ENCODE peak calls at places on chromosome 15, in five cellular contexts. K, Y, Z, F and N are unnamed samples.

GRCh38 chr15:31360843-31361763 is 34.5 kb downstream of the KLF13 start:
- DNase-seq in K (peak), Y (no peak), Z (no peak), F (no peak), N (no peak)

GRCh38 chr15:33200903-33201302 is 6.4 kb upstream of the FMN1 start:
- DNase-seq in K (no peak), Y (no peak), Z (no peak), F (no peak), N (no peak)

GRCh38 chr15:40072216-40072990 is 33.4 kb upstream of the SRP14 start:
- DNase-seq in K (no peak), Y (no peak), Z (no peak), F (no peak), N (no peak)

GRCh38 chr15:48062476-48062875 is 58.3 kb upstream of the SLC24A5 start:
- DNase-seq in K (no peak), Y (peak), Z (peak), F (no peak), N (no peak)

GRCh38 chr15:74951006-74951405 is 5.6 kb downstream of the RPP25 start:
- DNase-seq in K (no peak), Y (no peak), Z (no peak), F (no peak), N (no peak)

GRCh38 chr15:28922712-28923012 is 36.9 kb downstream of the APBA2 start:
- DNase-seq in K (no peak), Y (no peak), Z (no peak), F (no peak), N (no peak)

GRCh38 chr15:57727031-57727430 is 20.5 kb downstream of the POLR2M start:
- DNase-seq in K (no peak), Y (no peak), Z (peak), F (no peak), N (no peak)

GRCh38 chr15:60076582-60077263 is 72.6 kb downstream of the FOXB1 start:
- DNase-seq in K (no peak), Y (no peak), Z (no peak), F (no peak), N (no peak)

GRCh38 chr15:40367673-40368611 is 9.9 kb downstream of the DISP2 start:
- DNase-seq in K (peak), Y (peak), Z (peak), F (peak), N (peak)

GRCh38 chr15:99148851-99149276 is 44.0 kb downstream of the SYNM start:
- DNase-seq in K (no peak), Y (no peak), Z (no peak), F (no peak), N (no peak)

GRCh38 chr15:75007216-75007615 is 11.9 kb downstream of the SCAMP5 start:
- DNase-seq in K (no peak), Y (no peak), Z (no peak), F (no peak), N (no peak)

GRCh38 chr15:100663066-100663465 is 60.7 kb downstream of the ASB7 start:
- DNase-seq in K (no peak), Y (no peak), Z (no peak), F (no peak), N (no peak)

GRCh38 chr15:54082836-54083492 is 104.7 kb downstream of the UNC13C start:
- DNase-seq in K (no peak), Y (peak), Z (no peak), F (no peak), N (no peak)

GRCh38 chr15:31347067-31347975 is 20.7 kb downstream of the KLF13 start:
- DNase-seq in K (peak), Y (no peak), Z (no peak), F (no peak), N (no peak)

GRCh38 chr15:83190450-83190849 is 17.2 kb downstream of the HDGFL3 start:
- DNase-seq in K (no peak), Y (no peak), Z (no peak), F (no peak), N (no peak)

GRCh38 chr15:74199293-74199645 is 3.3 kb downstream of the STRA6 start:
- DNase-seq in K (peak), Y (no peak), Z (no peak), F (no peak), N (no peak)

GRCh38 chr15:100501095-100501494 is 27.7 kb downstream of the CERS3 start:
- DNase-seq in K (no peak), Y (no peak), Z (no peak), F (no peak), N (no peak)

GRCh38 chr15:96336643-96337353 is 6.3 kb downstream of the NR2F2 start:
- DNase-seq in K (no peak), Y (peak), Z (no peak), F (no peak), N (no peak)

GRCh38 chr15:85874236-85874635 is 79.5 kb upstream of the KLHL25 start:
- DNase-seq in K (no peak), Y (no peak), Z (no peak), F (no peak), N (no peak)

GRCh38 chr15:39195988-39196486 is 384.8 kb upstream of the THBS1 start:
- DNase-seq in K (no peak), Y (peak), Z (peak), F (peak), N (no peak)

GRCh38 chr15:101103589-101103988 is 148.3 kb downstream of the CHSY1 start:
- DNase-seq in K (no peak), Y (no peak), Z (no peak), F (no peak), N (no peak)

GRCh38 chr15:83364541-83364940 is 80.1 kb upstream of the BNC1 start:
- DNase-seq in K (no peak), Y (no peak), Z (no peak), F (no peak), N (no peak)

GRCh38 chr15:66578286-66578875 is 12.6 kb upstream of the LCTL start:
- DNase-seq in K (no peak), Y (peak), Z (peak), F (peak), N (no peak)

GRCh38 chr15:46312133-46312740 is 677.4 kb downstream of the SQOR start:
- DNase-seq in K (peak), Y (peak), Z (peak), F (peak), N (peak)

GRCh38 chr15:65632780-65633384 is 11.1 kb downstream of the SLC24A1 start:
- DNase-seq in K (no peak), Y (no peak), Z (no peak), F (no peak), N (no peak)

GRCh38 chr15:40688932-40689799 is 5.8 kb upstream of the RAD51 start:
- DNase-seq in K (no peak), Y (no peak), Z (no peak), F (no peak), N (no peak)

GRCh38 chr15:95646892-95647291 is 683.6 kb upstream of the NR2F2 start:
- DNase-seq in K (no peak), Y (no peak), Z (no peak), F (no peak), N (no peak)

GRCh38 chr15:41258706-41259471 is 27.8 kb downstream of the CHP1 start:
- DNase-seq in K (peak), Y (peak), Z (no peak), F (no peak), N (peak)

GRCh38 chr15:63946524-63947065 is 99.7 kb downstream of the DAPK2 start:
- DNase-seq in K (no peak), Y (no peak), Z (no peak), F (no peak), N (no peak)

GRCh38 chr15:58463815-58464697 is 32.3 kb downstream of the LIPC start:
- DNase-seq in K (no peak), Y (no peak), Z (peak), F (no peak), N (peak)

GRCh38 chr15:34737379-34737928 is 17.3 kb downstream of the GJD2 start:
- DNase-seq in K (no peak), Y (no peak), Z (peak), F (no peak), N (no peak)

GRCh38 chr15:48077785-48078184 is 43.0 kb upstream of the SLC24A5 start:
- DNase-seq in K (no peak), Y (no peak), Z (no peak), F (no peak), N (no peak)

GRCh38 chr15:52529940-52530339 is 1.3 kb upstream of the MYO5A start:
- DNase-seq in K (no peak), Y (no peak), Z (no peak), F (no peak), N (no peak)

GRCh38 chr15:42549782-42550392 is 1.2 kb downstream of the HAUS2 start:
- DNase-seq in K (no peak), Y (no peak), Z (no peak), F (no peak), N (no peak)

GRCh38 chr15:82532383-82532990 is 7.8 kb downstream of the RPS17 start:
- DNase-seq in K (no peak), Y (no peak), Z (no peak), F (no peak), N (no peak)

GRCh38 chr15:101596633-101597032 is 55.5 kb downstream of the TM2D3 start:
- DNase-seq in K (no peak), Y (no peak), Z (no peak), F (no peak), N (no peak)

GRCh38 chr15:55823191-55823670 is 80.3 kb upstream of the PRTG start:
- DNase-seq in K (no peak), Y (peak), Z (peak), F (no peak), N (no peak)

GRCh38 chr15:75542386-75542797 is 36.7 kb downstream of the PTPN9 start:
- DNase-seq in K (peak), Y (no peak), Z (no peak), F (no peak), N (peak)

GRCh38 chr15:43751885-43752284 is 5.6 kb downstream of the PDIA3 start:
- DNase-seq in K (no peak), Y (no peak), Z (no peak), F (no peak), N (no peak)

GRCh38 chr15:55546718-55547117 is 38.7 kb upstream of the DNAAF4 start:
- DNase-seq in K (no peak), Y (peak), Z (no peak), F (no peak), N (no peak)

GRCh38 chr15:70258369-70259029 is 160.8 kb upstream of the TLE3 start:
- DNase-seq in K (no peak), Y (peak), Z (no peak), F (no peak), N (no peak)

GRCh38 chr15:70260096-70260495 is 162.4 kb upstream of the TLE3 start:
- DNase-seq in K (no peak), Y (no peak), Z (no peak), F (no peak), N (no peak)

GRCh38 chr15:70260580-70260979 is 162.9 kb upstream of the TLE3 start:
- DNase-seq in K (no peak), Y (no peak), Z (no peak), F (no peak), N (no peak)

GRCh38 chr15:70259030-70259424 is 161.3 kb upstream of the TLE3 start:
- DNase-seq in K (peak), Y (peak), Z (peak), F (no peak), N (no peak)

DNA sequence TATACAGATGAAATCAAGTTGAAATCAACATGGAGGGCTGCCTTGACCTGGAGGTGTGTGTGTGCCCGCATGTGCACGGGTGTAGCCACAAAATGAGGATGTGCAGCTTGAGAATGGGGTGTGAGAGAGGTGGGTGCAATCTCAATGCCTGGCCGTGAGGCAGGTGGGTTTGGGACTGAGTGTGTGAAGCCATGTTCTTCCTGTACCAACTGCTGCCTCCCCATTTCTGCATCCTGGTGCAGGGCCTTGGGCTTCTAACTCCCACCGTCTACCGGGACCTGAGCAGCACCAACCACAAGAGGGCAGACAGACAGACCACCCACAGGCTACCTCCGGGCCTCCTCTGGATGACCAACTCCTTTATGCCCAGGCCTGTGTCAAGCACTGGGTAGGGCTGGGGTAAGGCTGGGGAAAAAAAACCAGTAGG is 161.9 kb upstream of the TLE3 start:
- DNase-seq in K (no peak), Y (no peak), Z (no peak), F (no peak), N (no peak)
- TF ChIP-seq CTCF in K (no peak), Y (peak), Z (peak), F (peak), N (peak)

DNA sequence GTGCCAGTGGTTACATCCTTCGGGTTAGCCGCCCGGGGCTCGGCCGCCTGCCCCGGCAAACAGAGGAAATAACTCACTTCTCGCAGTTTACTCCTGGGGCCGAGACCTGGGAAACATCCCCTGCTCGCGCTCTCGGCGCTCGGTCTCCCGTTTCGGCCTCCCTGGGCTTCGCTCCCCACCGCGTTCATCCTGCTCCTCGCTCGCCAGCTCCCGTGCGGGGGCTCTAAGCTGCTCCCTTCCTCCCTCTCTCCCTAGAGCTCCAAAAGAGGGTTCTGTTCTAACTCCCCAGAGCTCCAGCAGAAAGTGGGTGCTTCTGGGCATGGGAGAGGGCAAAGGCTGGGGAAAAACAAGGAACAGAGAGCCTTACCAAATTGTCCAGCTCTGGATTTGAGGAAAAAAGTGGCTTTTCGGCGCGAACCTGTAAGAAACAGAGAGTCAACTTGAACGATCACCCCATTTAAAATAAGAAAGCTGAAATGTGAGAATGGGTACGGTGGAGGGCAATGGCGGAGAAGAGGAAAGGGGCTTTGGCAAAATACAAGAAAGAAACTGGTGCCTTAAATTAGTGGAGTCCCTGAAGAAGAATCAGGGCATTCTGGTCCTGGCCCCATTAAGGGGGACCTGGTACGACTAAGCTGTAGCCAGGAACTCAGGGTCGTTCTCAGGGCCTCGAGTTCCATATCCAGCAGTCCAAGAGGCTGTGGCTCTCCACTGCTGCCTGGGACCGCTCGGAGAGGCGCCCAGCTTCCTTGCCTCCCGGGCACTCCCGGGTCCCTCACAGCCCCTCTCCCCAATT is 5.0 kb downstream of the MEIS2 start:
- DNase-seq in K (no peak), Y (no peak), Z (no peak), F (no peak), N (no peak)
- TF ChIP-seq CTCF in K (no peak), Y (no peak), Z (no peak), F (no peak), N (no peak)

GRCh38 chr15:89494941-89495637 is 1.3 kb downstream of the RHCG start:
- DNase-seq in K (no peak), Y (peak), Z (no peak), F (no peak), N (no peak)
- TF ChIP-seq CTCF in K (no peak), Y (peak), Z (peak), F (peak), N (peak)

DNA sequence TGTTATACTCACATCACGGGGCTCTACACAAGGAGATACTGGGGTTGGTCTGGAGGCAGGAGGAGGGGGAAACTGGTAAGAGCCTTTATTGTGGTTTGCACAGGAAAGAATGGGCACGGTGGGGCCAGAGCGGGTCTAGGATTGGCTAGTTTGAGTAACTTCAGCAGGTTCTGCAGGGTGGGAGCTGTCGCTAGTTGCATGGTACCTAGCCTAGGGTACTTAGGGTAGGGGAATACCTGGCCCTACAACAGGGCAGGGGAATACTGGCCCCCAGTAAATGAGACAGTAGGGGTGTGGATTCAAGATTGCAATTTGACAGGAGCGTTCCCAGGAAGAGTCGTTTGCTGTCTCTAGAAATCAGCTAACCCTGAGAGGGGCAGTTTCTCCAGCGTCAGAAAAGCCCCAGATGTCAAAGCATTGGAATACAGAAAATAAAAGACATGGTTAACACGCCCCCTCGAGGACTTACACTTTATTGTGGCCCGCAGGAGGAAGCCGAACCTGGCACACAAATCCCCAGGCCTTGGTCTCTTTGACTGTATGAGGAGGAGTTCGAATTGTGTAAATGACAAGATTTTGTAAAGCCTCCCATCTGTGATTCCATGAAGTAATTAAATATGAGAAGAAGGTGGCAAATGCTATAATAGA is 32.0 kb downstream of the ST8SIA2 start:
- DNase-seq in K (no peak), Y (no peak), Z (no peak), F (no peak), N (no peak)
- TF ChIP-seq CTCF in K (no peak), Y (no peak), Z (no peak), F (no peak), N (no peak)

GRCh38 chr15:78565951-78566774 is 843 bp downstream of the CHRNA5 start:
- DNase-seq in K (no peak), Y (peak), Z (peak), F (peak), N (no peak)
- TF ChIP-seq CTCF in K (no peak), Y (no peak), Z (peak), F (no peak), N (peak)

DNA sequence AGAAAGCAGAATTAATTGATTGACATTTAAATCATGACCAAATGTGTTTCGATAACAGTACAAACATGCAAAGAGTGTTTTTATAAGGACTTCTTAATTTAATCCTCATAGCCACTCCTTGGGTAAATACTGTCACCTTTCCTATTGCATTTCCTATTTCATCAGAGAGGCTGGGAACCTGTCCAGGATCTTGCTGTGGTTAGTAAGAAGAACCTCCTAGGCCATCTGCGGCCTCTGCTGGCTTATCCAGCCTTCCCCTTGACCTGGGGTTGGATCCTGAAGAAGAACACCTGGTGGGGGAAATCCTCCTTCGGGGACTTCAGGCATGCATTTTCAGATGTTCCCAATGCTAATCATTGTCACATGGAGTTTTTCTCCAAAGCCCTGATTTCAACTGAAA is 25.5 kb downstream of the GLDN start:
- DNase-seq in K (no peak), Y (peak), Z (no peak), F (peak), N (no peak)
- TF ChIP-seq CTCF in K (no peak), Y (peak), Z (no peak), F (no peak), N (no peak)

GRCh38 chr15:92954578-92954977 is 54.5 kb downstream of the CHD2 start:
- DNase-seq in K (no peak), Y (peak), Z (no peak), F (no peak), N (no peak)
- TF ChIP-seq CTCF in K (no peak), Y (peak), Z (peak), F (peak), N (peak)

DNA sequence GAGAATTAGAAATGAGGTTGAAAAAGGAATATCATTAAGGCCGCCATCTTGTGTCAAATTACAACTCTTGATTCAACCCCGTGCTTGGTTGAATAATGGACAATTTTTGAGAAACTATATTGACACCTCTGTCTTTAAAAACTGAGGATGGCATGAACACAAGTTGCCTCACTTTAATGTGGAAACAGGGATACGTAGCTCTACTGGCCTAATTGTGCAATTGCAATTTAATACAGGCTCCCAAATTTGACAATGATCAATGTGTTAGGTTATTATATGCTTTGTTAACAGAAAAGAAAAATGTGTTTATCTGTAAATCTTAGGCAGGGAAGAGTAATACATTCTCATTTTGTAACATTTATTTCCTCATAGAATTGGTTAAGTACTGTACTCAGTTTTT is 77.1 kb upstream of the MCTP2 start:
- DNase-seq in K (no peak), Y (no peak), Z (no peak), F (no peak), N (no peak)
- TF ChIP-seq CTCF in K (no peak), Y (no peak), Z (peak), F (no peak), N (no peak)